ENCODE peak calls at places on chromosomes 5 and 9, in ten cellular contexts. One of them, this sample, is unnamed.

GRCh38 chr9:38339496-38339895 is 53.0 kb upstream of the ALDH1B1 start:
- DNase-seq in gastrocnemius medialis: no peak
- DNase-seq in RWPE1: no peak
- DNase-seq in ascending aorta: no peak
- DNase-seq in left lung: no peak
- DNase-seq in heart left ventricle: no peak
- DNase-seq in brain microvascular endothelial cell: no peak
- DNase-seq in H1: no peak
- DNase-seq in AG04450: peak; percentile 41
- DNase-seq in WERI-Rb-1: no peak
- DNase-seq in this sample: no peak

GRCh38 chr5:140328036-140328764 is 18.2 kb downstream of the HBEGF start:
- DNase-seq in gastrocnemius medialis: no peak
- DNase-seq in RWPE1: no peak
- DNase-seq in ascending aorta: no peak
- DNase-seq in left lung: no peak
- DNase-seq in heart left ventricle: no peak
- DNase-seq in brain microvascular endothelial cell: no peak
- DNase-seq in H1: no peak
- DNase-seq in AG04450: no peak
- DNase-seq in WERI-Rb-1: no peak
- DNase-seq in this sample: no peak

GRCh38 chr9:115136379-115136778 is 18.4 kb upstream of the TNC start:
- DNase-seq in gastrocnemius medialis: no peak
- DNase-seq in RWPE1: no peak
- DNase-seq in ascending aorta: no peak
- DNase-seq in left lung: no peak
- DNase-seq in heart left ventricle: no peak
- DNase-seq in brain microvascular endothelial cell: no peak
- DNase-seq in H1: no peak
- DNase-seq in AG04450: no peak
- DNase-seq in WERI-Rb-1: no peak
- DNase-seq in this sample: no peak

GRCh38 chr5:4113426-4113825 is 517.8 kb downstream of the IRX1 start:
- DNase-seq in gastrocnemius medialis: no peak
- DNase-seq in RWPE1: no peak
- DNase-seq in ascending aorta: no peak
- DNase-seq in left lung: no peak
- DNase-seq in heart left ventricle: no peak
- DNase-seq in brain microvascular endothelial cell: no peak
- DNase-seq in H1: no peak
- DNase-seq in AG04450: no peak
- DNase-seq in WERI-Rb-1: no peak
- DNase-seq in this sample: no peak

GRCh38 chr9:135039916-135040645 is 47.4 kb upstream of the OLFM1 start:
- DNase-seq in gastrocnemius medialis: no peak
- DNase-seq in RWPE1: no peak
- DNase-seq in ascending aorta: no peak
- DNase-seq in left lung: no peak
- DNase-seq in heart left ventricle: no peak
- DNase-seq in brain microvascular endothelial cell: no peak
- DNase-seq in H1: no peak
- DNase-seq in AG04450: no peak
- DNase-seq in WERI-Rb-1: no peak
- DNase-seq in this sample: no peak

GRCh38 chr5:140823475-140823874 is 2.1 kb downstream of the PCDHA5 start:
- DNase-seq in gastrocnemius medialis: no peak
- DNase-seq in RWPE1: no peak
- DNase-seq in ascending aorta: no peak
- DNase-seq in left lung: peak; percentile 72
- DNase-seq in heart left ventricle: no peak
- DNase-seq in brain microvascular endothelial cell: no peak
- DNase-seq in H1: no peak
- DNase-seq in AG04450: no peak
- DNase-seq in WERI-Rb-1: no peak
- DNase-seq in this sample: no peak

GRCh38 chr9:86324308-86324707 is 29.9 kb downstream of the TUT7 start:
- DNase-seq in gastrocnemius medialis: no peak
- DNase-seq in RWPE1: no peak
- DNase-seq in ascending aorta: no peak
- DNase-seq in left lung: no peak
- DNase-seq in heart left ventricle: no peak
- DNase-seq in brain microvascular endothelial cell: no peak
- DNase-seq in H1: no peak
- DNase-seq in AG04450: peak; percentile 10
- DNase-seq in WERI-Rb-1: no peak
- DNase-seq in this sample: peak; percentile 10

GRCh38 chr5:36569456-36569855 is 37.0 kb upstream of the SLC1A3 start:
- DNase-seq in gastrocnemius medialis: peak; percentile 7
- DNase-seq in RWPE1: no peak
- DNase-seq in ascending aorta: no peak
- DNase-seq in left lung: no peak
- DNase-seq in heart left ventricle: peak; percentile 24
- DNase-seq in brain microvascular endothelial cell: no peak
- DNase-seq in H1: no peak
- DNase-seq in AG04450: no peak
- DNase-seq in WERI-Rb-1: no peak
- DNase-seq in this sample: peak; percentile 47

GRCh38 chr5:149310947-149311675 is 34.2 kb upstream of the GRPEL2 start:
- DNase-seq in gastrocnemius medialis: no peak
- DNase-seq in RWPE1: peak; percentile 26
- DNase-seq in ascending aorta: no peak
- DNase-seq in left lung: no peak
- DNase-seq in heart left ventricle: peak; percentile 55
- DNase-seq in brain microvascular endothelial cell: peak; percentile 83
- DNase-seq in H1: no peak
- DNase-seq in AG04450: peak; percentile 41
- DNase-seq in WERI-Rb-1: peak; percentile 87
- DNase-seq in this sample: peak; percentile 27

GRCh38 chr9:33676746-33677505 is 118.4 kb upstream of the PRSS3 start:
- DNase-seq in gastrocnemius medialis: no peak
- DNase-seq in RWPE1: peak; percentile 23
- DNase-seq in ascending aorta: no peak
- DNase-seq in left lung: peak; percentile 85
- DNase-seq in heart left ventricle: peak; percentile 25
- DNase-seq in brain microvascular endothelial cell: no peak
- DNase-seq in H1: peak; percentile 74
- DNase-seq in AG04450: no peak
- DNase-seq in WERI-Rb-1: peak; percentile 48
- DNase-seq in this sample: peak; percentile 26

GRCh38 chr5:147455321-147455720 is 54.5 kb downstream of the DPYSL3 start:
- DNase-seq in gastrocnemius medialis: peak; percentile 32
- DNase-seq in RWPE1: peak; percentile 22
- DNase-seq in ascending aorta: no peak
- DNase-seq in left lung: no peak
- DNase-seq in heart left ventricle: no peak
- DNase-seq in brain microvascular endothelial cell: no peak
- DNase-seq in H1: no peak
- DNase-seq in AG04450: no peak
- DNase-seq in WERI-Rb-1: no peak
- DNase-seq in this sample: peak; percentile 71

GRCh38 chr5:148913985-148914421 is 87.6 kb downstream of the ADRB2 start:
- DNase-seq in gastrocnemius medialis: no peak
- DNase-seq in RWPE1: peak; percentile 94
- DNase-seq in ascending aorta: no peak
- DNase-seq in left lung: no peak
- DNase-seq in heart left ventricle: no peak
- DNase-seq in brain microvascular endothelial cell: peak; percentile 57
- DNase-seq in H1: no peak
- DNase-seq in AG04450: peak; percentile 63
- DNase-seq in WERI-Rb-1: no peak
- DNase-seq in this sample: peak; percentile 61

GRCh38 chr5:92391-93220 is 638 bp downstream of the PLEKHG4B start:
- DNase-seq in gastrocnemius medialis: no peak
- DNase-seq in RWPE1: no peak
- DNase-seq in ascending aorta: no peak
- DNase-seq in left lung: no peak
- DNase-seq in heart left ventricle: no peak
- DNase-seq in brain microvascular endothelial cell: no peak
- DNase-seq in H1: no peak
- DNase-seq in AG04450: no peak
- DNase-seq in WERI-Rb-1: no peak
- DNase-seq in this sample: no peak

GRCh38 chr9:91991621-91992435 is 41.8 kb upstream of the ROR2 start:
- DNase-seq in gastrocnemius medialis: no peak
- DNase-seq in RWPE1: no peak
- DNase-seq in ascending aorta: no peak
- DNase-seq in left lung: no peak
- DNase-seq in heart left ventricle: no peak
- DNase-seq in brain microvascular endothelial cell: no peak
- DNase-seq in H1: peak; percentile 27
- DNase-seq in AG04450: no peak
- DNase-seq in WERI-Rb-1: no peak
- DNase-seq in this sample: no peak

GRCh38 chr5:73908440-73908839 is 282.4 kb downstream of the ARHGEF28 start:
- DNase-seq in gastrocnemius medialis: no peak
- DNase-seq in RWPE1: no peak
- DNase-seq in ascending aorta: no peak
- DNase-seq in left lung: no peak
- DNase-seq in heart left ventricle: no peak
- DNase-seq in brain microvascular endothelial cell: no peak
- DNase-seq in H1: no peak
- DNase-seq in AG04450: no peak
- DNase-seq in WERI-Rb-1: no peak
- DNase-seq in this sample: peak; percentile 70
- H3K27ac ChIP-seq in gastrocnemius medialis: no peak overlapping the region
- H3K27ac ChIP-seq in RWPE1: no peak overlapping the region
- H3K27ac ChIP-seq in ascending aorta: no peak overlapping the region
- H3K27ac ChIP-seq in left lung: no peak overlapping the region
- H3K27ac ChIP-seq in heart left ventricle: no peak overlapping the region
- H3K27ac ChIP-seq in brain microvascular endothelial cell: no peak overlapping the region
- H3K27ac ChIP-seq in H1: no peak overlapping the region
- H3K27ac ChIP-seq in AG04450: no peak overlapping the region
- H3K27ac ChIP-seq in WERI-Rb-1: no peak overlapping the region
- H3K27ac ChIP-seq in this sample: no peak overlapping the region

DNA sequence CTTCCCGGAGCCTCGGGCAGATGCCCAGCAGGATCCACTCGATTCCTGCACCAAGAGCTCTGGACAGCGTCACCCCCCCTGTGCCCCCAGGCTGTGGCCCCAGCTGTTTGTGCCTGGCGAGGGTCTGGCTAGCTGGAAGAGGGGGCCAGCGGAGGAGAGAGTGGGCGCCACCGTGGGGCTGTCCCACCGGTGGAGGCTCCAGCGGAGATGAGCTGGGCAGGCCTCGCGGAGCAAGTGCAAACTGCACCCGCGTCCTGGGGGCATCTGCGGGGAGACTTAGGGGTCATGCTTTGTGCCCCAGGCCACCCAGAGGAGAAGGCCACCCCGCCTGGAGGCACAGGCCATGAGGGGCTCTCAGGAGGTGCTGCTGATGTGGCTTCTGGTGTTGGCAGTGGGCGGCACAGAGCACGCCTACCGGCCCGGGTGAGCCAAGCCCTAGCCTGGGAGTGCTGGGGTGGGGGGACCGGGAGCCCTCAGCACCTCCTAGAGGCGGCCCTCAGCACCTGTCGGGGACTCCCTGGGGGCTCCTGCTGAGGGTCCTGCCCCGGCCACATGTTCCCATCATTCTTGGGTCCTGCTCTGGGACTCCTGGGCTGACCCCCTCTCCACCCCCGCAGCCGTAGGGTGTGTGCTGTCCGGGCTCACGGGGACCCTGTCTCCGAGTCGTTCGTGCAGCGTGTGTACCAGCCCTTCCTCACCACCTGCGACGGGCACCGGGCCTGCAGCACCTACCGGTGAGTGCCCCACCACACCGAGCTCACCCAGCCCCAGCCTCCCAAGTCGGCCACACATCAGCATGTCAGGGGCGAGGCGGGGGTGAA is 5.4 kb downstream of the EGFL7 start:
- DNase-seq in gastrocnemius medialis: no peak
- DNase-seq in RWPE1: no peak
- DNase-seq in ascending aorta: no peak
- DNase-seq in left lung: no peak
- DNase-seq in heart left ventricle: no peak
- DNase-seq in brain microvascular endothelial cell: no peak
- DNase-seq in H1: no peak
- DNase-seq in AG04450: no peak
- DNase-seq in WERI-Rb-1: no peak
- DNase-seq in this sample: no peak
- TF ChIP-seq CTCF in gastrocnemius medialis: no peak
- TF ChIP-seq CTCF in RWPE1: no peak
- TF ChIP-seq CTCF in ascending aorta: no peak
- TF ChIP-seq CTCF in left lung: no peak
- TF ChIP-seq CTCF in heart left ventricle: no peak
- TF ChIP-seq CTCF in brain microvascular endothelial cell: no peak
- TF ChIP-seq CTCF in H1: no peak
- TF ChIP-seq CTCF in AG04450: no peak
- TF ChIP-seq CTCF in WERI-Rb-1: peak; percentile 36
- TF ChIP-seq CTCF in this sample: no peak

DNA sequence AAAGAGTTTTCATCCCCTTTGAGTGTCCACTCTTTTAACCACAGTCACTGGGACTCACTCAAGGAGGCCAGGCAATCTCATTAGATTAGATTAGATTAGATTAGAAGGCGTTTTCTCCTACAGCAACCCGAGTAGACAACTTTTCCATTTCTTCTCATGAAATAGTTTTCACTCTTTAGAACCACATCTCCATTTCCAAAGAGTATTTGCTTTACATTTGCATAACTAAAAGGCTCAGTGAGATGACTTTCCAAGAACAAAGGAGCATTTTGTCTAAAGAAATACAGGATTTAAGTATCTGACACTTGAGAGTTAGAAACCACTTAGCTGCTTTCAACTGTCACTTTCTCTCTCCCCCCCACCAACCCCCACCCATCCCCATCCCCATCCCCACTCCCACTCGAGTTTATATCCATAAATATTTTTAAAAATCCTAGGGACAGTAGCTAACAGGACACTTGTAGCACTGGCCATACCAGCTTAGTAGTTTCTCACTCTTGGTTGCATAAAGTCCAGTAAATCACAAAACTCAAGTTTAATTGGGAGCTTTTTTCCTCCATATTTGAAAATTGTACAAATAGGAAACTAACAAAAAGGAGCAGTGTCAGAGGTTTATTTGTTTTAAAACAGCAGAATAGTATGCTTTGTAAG is 2202.9 kb upstream of the WWC1 start:
- DNase-seq in gastrocnemius medialis: no peak
- DNase-seq in RWPE1: no peak
- DNase-seq in ascending aorta: no peak
- DNase-seq in left lung: no peak
- DNase-seq in heart left ventricle: no peak
- DNase-seq in brain microvascular endothelial cell: no peak
- DNase-seq in H1: no peak
- DNase-seq in AG04450: no peak
- DNase-seq in WERI-Rb-1: no peak
- DNase-seq in this sample: no peak
- H3K27ac ChIP-seq in gastrocnemius medialis: no peak overlapping the region
- H3K27ac ChIP-seq in RWPE1: no peak overlapping the region
- H3K27ac ChIP-seq in ascending aorta: no peak overlapping the region
- H3K27ac ChIP-seq in left lung: no peak overlapping the region
- H3K27ac ChIP-seq in heart left ventricle: no peak overlapping the region
- H3K27ac ChIP-seq in brain microvascular endothelial cell: no peak overlapping the region
- H3K27ac ChIP-seq in H1: no peak overlapping the region
- H3K27ac ChIP-seq in AG04450: no peak overlapping the region
- H3K27ac ChIP-seq in WERI-Rb-1: no peak overlapping the region
- H3K27ac ChIP-seq in this sample: no peak overlapping the region

DNA sequence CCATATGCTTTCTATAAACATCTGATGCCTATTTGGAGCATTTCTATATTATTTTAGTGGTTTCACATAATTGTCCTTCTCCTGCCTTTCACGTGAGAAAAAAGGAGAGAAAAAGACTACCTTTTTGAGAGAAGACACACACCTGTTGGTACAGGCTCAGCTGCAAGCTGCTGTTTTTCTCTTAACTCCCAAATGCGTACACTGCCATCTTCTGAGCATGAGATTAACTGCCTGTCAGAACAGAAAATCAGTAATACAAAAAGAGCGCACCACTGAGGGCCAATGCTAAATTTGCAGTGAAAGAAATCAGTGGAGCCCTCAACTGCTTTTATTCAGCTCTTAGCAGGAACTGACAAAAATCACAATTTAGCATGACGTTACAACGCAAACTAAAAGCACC is 54.9 kb downstream of the WDR41 start:
- DNase-seq in gastrocnemius medialis: no peak
- DNase-seq in RWPE1: no peak
- DNase-seq in ascending aorta: no peak
- DNase-seq in left lung: no peak
- DNase-seq in heart left ventricle: no peak
- DNase-seq in brain microvascular endothelial cell: no peak
- DNase-seq in H1: no peak
- DNase-seq in AG04450: no peak
- DNase-seq in WERI-Rb-1: peak; percentile 26
- DNase-seq in this sample: no peak
- TF ChIP-seq CTCF in gastrocnemius medialis: no peak
- TF ChIP-seq CTCF in RWPE1: no peak
- TF ChIP-seq CTCF in ascending aorta: peak; percentile 32
- TF ChIP-seq CTCF in left lung: no peak
- TF ChIP-seq CTCF in heart left ventricle: no peak
- TF ChIP-seq CTCF in brain microvascular endothelial cell: peak; percentile 30
- TF ChIP-seq CTCF in H1: no peak
- TF ChIP-seq CTCF in AG04450: no peak
- TF ChIP-seq CTCF in WERI-Rb-1: peak; percentile 52
- TF ChIP-seq CTCF in this sample: peak; percentile 38

This sample was measured in A673.